ENCODE peak calls at places on chromosomes 7 and 10, in eight cellular contexts. R is gastrocnemius medialis, Q is lower lobe of right lung, P is HFFc6, E is heart left ventricle, W is nephron progenitor cell, N is GM12878, K is HCT116. L is an unnamed sample.

GRCh38 chr10:6201511-6201975 is 1.2 kb upstream of the PFKFB3 start:
- DNase-seq in R (peak), Q (peak), P (peak), E (peak), W (peak), N (peak), K (no peak), L (peak)

GRCh38 chr10:110407301-110408170 is 90.2 kb upstream of the DUSP5 start:
- DNase-seq in R (no peak), Q (no peak), P (peak), E (no peak), W (no peak), N (no peak), K (no peak), L (no peak)

GRCh38 chr7:7750571-7751242 is 32.3 kb upstream of the RPA3 start:
- DNase-seq in R (no peak), Q (no peak), P (no peak), E (no peak), W (no peak), N (no peak), K (no peak), L (no peak)

GRCh38 chr10:103646304-103646703 is 152.8 kb downstream of the NEURL1 start:
- DNase-seq in R (no peak), Q (no peak), P (no peak), E (no peak), W (no peak), N (no peak), K (no peak), L (no peak)

GRCh38 chr10:6912021-6912420 is 331.9 kb upstream of the PRKCQ start:
- DNase-seq in R (no peak), Q (no peak), P (no peak), E (no peak), W (no peak), N (no peak), K (no peak), L (no peak)

GRCh38 chr10:15742831-15743230 is 23.1 kb upstream of the ITGA8 start:
- DNase-seq in R (no peak), Q (no peak), P (no peak), E (no peak), W (no peak), N (no peak), K (no peak), L (no peak)

GRCh38 chr10:8402469-8403074 is 348.1 kb downstream of the GATA3 start:
- DNase-seq in R (no peak), Q (no peak), P (no peak), E (no peak), W (no peak), N (no peak), K (no peak), L (no peak)

GRCh38 chr10:127907411-127908105 is 655 bp downstream of the PTPRE start:
- DNase-seq in R (no peak), Q (peak), P (no peak), E (peak), W (peak), N (no peak), K (no peak), L (no peak)

GRCh38 chr7:128734777-128735342 is 4.3 kb upstream of the CALU start:
- DNase-seq in R (no peak), Q (no peak), P (no peak), E (no peak), W (no peak), N (no peak), K (no peak), L (no peak)
- TF ChIP-seq CTCF in R (no peak), Q (no peak), P (no peak), E (no peak), W (no peak), N (no peak), K (no peak), L (no peak)

DNA sequence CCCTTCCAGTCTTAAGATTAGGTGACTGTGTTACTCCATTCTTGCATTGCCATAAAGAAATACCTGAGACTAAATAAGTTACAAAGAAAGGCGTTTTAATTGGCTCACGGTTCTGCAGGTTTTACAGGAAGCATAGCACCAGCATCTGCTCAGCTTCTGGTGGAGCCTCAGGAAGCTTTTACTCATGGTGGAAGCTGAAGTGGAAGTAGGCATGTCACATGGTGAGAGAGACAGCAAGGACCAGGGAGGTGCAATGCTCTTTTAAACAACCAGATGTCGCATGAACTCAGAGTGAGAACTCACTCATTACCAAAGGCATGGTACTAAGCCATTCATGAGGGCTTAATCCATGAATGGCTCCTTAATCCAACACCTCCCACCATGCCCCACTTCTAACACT is 34.0 kb upstream of the TMEM273 start:
- DNase-seq in R (no peak), Q (no peak), P (no peak), E (no peak), W (no peak), N (no peak), K (no peak), L (no peak)
- TF ChIP-seq CTCF in R (no peak), Q (no peak), P (no peak), E (no peak), W (no peak), N (no peak), K (peak), L (peak)

DNA sequence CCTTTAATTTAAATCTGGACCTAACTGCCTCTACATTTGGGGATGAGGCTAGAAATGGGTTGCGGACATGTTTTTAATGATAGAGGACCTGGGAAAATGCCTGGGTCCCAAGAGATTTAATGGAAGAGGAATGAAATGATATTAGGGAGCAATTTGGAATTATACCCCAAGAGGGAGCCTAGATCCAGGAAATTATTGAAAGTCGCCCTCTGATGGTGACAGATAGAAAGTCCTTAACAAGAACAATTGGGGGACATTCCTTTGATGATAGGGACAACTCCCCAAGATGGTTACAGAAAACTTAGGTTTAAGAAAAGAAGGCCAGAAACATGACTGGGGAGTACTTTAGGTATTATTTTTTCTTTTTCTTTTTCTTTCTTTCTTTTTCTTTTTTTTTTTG is 9.5 kb upstream of the TSGA13 start:
- DNase-seq in R (no peak), Q (no peak), P (peak), E (no peak), W (no peak), N (no peak), K (peak), L (no peak)
- TF ChIP-seq CTCF in R (peak), Q (peak), P (peak), E (peak), W (peak), N (peak), K (peak), L (peak)

GRCh38 chr7:23462846-23463245 is 7.4 kb downstream of the IGF2BP3 start:
- DNase-seq in R (no peak), Q (no peak), P (peak), E (no peak), W (no peak), N (no peak), K (no peak), L (no peak)
- TF ChIP-seq CTCF in R (peak), Q (peak), P (peak), E (peak), W (no peak), N (no peak), K (peak), L (peak)

DNA sequence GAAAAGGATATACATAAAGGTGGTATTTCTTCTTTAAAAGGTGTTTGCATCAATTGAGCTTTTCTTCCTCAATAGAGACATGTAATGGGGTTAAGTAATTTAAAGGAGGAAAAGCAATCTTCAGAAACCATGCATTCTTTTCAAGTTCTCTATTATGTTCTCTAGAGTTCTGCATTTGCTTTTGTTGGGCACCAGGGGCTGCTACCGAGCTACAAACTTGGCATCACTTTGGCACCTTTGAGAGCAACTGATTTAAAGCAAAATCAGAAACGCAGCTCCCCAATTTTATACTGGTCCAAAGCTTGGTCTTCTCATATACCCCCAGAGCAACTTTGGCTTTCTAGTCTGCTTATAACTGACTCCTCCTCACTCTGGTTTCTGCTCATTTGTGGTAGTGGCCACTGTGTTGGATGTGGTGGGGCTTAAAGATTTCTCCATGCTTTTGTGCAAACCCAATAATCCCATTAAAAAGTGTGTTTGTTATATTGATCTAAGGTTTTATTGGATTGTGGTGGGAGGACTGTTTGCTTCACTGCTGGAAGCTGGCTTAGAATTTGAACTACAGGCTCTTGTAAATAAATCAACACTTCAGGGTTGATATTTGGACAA is 712.1 kb downstream of the PHTF2 start:
- DNase-seq in R (no peak), Q (no peak), P (peak), E (no peak), W (peak), N (no peak), K (peak), L (peak)
- TF ChIP-seq CTCF in R (peak), Q (peak), P (peak), E (peak), W (peak), N (peak), K (peak), L (peak)

GRCh38 chr10:97226398-97226797 is 40.6 kb upstream of the SLIT1 start:
- DNase-seq in R (no peak), Q (no peak), P (no peak), E (no peak), W (no peak), N (no peak), K (no peak), L (no peak)
- TF ChIP-seq CTCF in R (no peak), Q (no peak), P (no peak), E (no peak), W (no peak), N (no peak), K (no peak), L (no peak)

DNA sequence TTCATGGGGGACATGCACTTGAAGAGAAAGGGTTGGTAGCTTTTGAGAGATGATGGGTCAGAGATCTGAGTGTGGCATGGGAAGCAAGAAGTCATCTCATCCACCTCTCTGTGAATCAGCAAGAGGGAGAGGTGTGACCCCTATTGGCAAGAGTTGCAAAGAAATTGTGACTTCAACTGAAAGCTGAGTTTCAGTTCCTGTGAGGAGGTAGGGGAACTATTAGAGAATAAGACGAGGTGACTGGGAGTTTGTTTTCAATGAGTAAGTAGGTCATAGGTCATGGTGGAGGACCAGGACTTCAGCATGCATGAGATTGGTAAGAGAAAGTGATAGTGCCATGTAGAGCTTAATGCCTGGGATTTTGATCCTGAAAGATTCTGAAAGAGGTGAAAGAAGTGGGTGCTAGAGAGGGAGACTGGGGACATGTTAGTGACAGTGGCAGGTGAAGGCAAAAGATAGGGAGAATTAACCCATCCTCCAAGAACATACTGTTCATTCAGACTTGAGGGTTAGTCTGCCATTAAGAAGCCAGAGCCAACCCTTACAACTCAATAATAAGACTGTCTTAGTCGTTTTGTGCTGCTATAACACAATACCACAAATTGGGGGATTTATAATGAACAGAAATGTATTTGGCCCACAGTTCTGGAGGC is 75.5 kb upstream of the CAPZA2 start:
- DNase-seq in R (no peak), Q (no peak), P (peak), E (no peak), W (no peak), N (peak), K (no peak), L (no peak)
- TF ChIP-seq CTCF in R (peak), Q (peak), P (peak), E (peak), W (no peak), N (peak), K (peak), L (peak)

DNA sequence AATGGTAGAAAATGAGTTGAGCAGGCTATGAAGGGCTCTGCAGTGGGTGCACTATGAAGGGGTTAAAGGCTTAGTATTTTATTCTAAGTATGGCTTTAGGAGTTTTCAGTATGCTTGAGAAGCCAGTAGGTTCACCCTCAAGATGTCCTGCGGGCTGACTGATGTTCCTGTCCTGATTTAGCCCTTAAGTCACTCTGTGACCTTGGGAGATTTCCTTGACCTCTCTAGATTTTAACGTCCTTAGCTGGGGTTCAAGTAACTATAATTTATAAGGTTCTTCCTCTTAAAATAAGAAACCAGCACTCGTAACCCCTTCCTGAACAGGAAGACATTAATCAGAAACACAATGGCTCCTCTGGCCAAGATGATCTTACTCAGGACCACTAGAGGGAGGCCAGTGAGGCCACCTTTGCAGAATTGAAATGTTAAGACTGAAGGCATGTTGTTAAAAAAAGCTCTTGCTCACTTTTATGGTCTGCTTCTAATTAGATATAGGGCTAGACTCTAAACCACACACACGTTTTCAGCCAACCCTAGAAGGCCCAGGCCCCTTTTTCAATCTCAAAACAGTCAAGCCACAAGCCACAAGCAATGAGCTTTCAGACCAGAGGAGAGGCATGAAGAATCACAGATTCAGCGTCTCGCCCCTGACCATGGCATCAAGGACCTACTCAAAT is 42.0 kb downstream of the CDK1 start:
- DNase-seq in R (no peak), Q (no peak), P (peak), E (no peak), W (peak), N (peak), K (no peak), L (no peak)
- TF ChIP-seq CTCF in R (peak), Q (no peak), P (peak), E (peak), W (peak), N (peak), K (peak), L (peak)

DNA sequence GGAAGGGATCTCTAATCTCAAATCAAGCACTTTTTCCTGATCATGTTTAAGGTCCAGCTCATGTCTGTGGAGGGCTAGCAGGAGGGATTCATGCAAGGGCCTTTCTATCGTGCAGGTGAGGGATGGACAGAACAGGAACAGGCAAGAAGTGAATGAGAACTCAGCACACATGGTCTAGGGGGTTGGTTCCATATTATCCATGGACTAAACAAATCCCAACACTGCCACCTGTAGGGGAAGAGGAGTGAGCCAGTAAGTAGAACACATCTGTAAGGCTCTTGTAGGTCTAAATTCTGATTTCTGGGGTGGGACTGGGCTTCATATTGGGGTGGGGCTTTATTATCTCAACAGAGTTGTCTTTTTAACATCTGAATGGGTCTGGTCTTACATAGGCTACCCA is 138.0 kb upstream of the TARP start:
- DNase-seq in R (no peak), Q (no peak), P (no peak), E (no peak), W (no peak), N (no peak), K (peak), L (no peak)
- TF ChIP-seq CTCF in R (no peak), Q (no peak), P (peak), E (peak), W (no peak), N (peak), K (peak), L (peak)